ENCODE peak calls at places on chromosomes 2 and 18, in eight cellular contexts. One of them, this sample, is unnamed.

GRCh38 chr2:227016894-227017293 is 147.1 kb downstream of the COL4A4 start:
- DNase-seq in left lung: no peak
- DNase-seq in lower lobe of right lung: no peak
- DNase-seq in activated CD4-positive, alpha-beta T cell treated with anti-CD3 and anti-CD28 coated beads for 4 hours: no peak
- DNase-seq in nephron progenitor cell: no peak
- DNase-seq in H9: no peak
- DNase-seq in brain microvascular endothelial cell: no peak
- DNase-seq in M059J: no peak
- DNase-seq in this sample: peak; percentile 60

GRCh38 chr2:181058378-181059269 is 78.2 kb downstream of the UBE2E3 start:
- DNase-seq in M059J: no peak
- DNase-seq in brain microvascular endothelial cell: peak; percentile 59
- DNase-seq in left lung: no peak
- DNase-seq in nephron progenitor cell: peak; percentile 21
- DNase-seq in H9: peak; percentile 31
- DNase-seq in activated CD4-positive, alpha-beta T cell treated with anti-CD3 and anti-CD28 coated beads for 4 hours: peak; percentile 9
- DNase-seq in lower lobe of right lung: no peak
- DNase-seq in this sample: peak; percentile 23

GRCh38 chr2:207311316-207312005 is 145.7 kb upstream of the KLF7 start:
- DNase-seq in H9: no peak
- DNase-seq in M059J: peak; percentile 87
- DNase-seq in activated CD4-positive, alpha-beta T cell treated with anti-CD3 and anti-CD28 coated beads for 4 hours: no peak
- DNase-seq in brain microvascular endothelial cell: peak; percentile 99
- DNase-seq in lower lobe of right lung: peak; percentile 49
- DNase-seq in nephron progenitor cell: no peak
- DNase-seq in left lung: no peak
- DNase-seq in this sample: peak; percentile 98

GRCh38 chr2:120914839-120915521 is 179.3 kb downstream of the GLI2 start:
- DNase-seq in M059J: peak; percentile 93
- DNase-seq in brain microvascular endothelial cell: peak; percentile 93
- DNase-seq in H9: no peak
- DNase-seq in left lung: peak; percentile 86
- DNase-seq in activated CD4-positive, alpha-beta T cell treated with anti-CD3 and anti-CD28 coated beads for 4 hours: no peak
- DNase-seq in nephron progenitor cell: peak; percentile 35
- DNase-seq in lower lobe of right lung: peak; percentile 77
- DNase-seq in this sample: peak; percentile 98

GRCh38 chr2:230130668-230131364 is 62.1 kb upstream of the SLC16A14 start:
- DNase-seq in M059J: peak; percentile 82
- DNase-seq in nephron progenitor cell: no peak
- DNase-seq in activated CD4-positive, alpha-beta T cell treated with anti-CD3 and anti-CD28 coated beads for 4 hours: no peak
- DNase-seq in brain microvascular endothelial cell: peak; percentile 78
- DNase-seq in lower lobe of right lung: no peak
- DNase-seq in left lung: no peak
- DNase-seq in H9: no peak
- DNase-seq in this sample: peak; percentile 32

GRCh38 chr18:58768293-58768974 is 96.2 kb upstream of the ZNF532 start:
- DNase-seq in nephron progenitor cell: peak; percentile 87
- DNase-seq in left lung: peak; percentile 89
- DNase-seq in activated CD4-positive, alpha-beta T cell treated with anti-CD3 and anti-CD28 coated beads for 4 hours: peak; percentile 59
- DNase-seq in lower lobe of right lung: peak; percentile 74
- DNase-seq in H9: peak; percentile 86
- DNase-seq in M059J: peak; percentile 59
- DNase-seq in brain microvascular endothelial cell: no peak
- DNase-seq in this sample: peak; percentile 60

GRCh38 chr18:63648241-63648640 is 4.2 kb upstream of the SERPINB4 start:
- DNase-seq in lower lobe of right lung: no peak
- DNase-seq in nephron progenitor cell: no peak
- DNase-seq in H9: no peak
- DNase-seq in left lung: no peak
- DNase-seq in brain microvascular endothelial cell: peak; percentile 22
- DNase-seq in activated CD4-positive, alpha-beta T cell treated with anti-CD3 and anti-CD28 coated beads for 4 hours: no peak
- DNase-seq in M059J: peak; percentile 52
- DNase-seq in this sample: peak; percentile 77

GRCh38 chr2:20675701-20676352 is 8.9 kb downstream of the GDF7 start:
- DNase-seq in left lung: no peak
- DNase-seq in brain microvascular endothelial cell: no peak
- DNase-seq in M059J: no peak
- DNase-seq in lower lobe of right lung: no peak
- DNase-seq in activated CD4-positive, alpha-beta T cell treated with anti-CD3 and anti-CD28 coated beads for 4 hours: no peak
- DNase-seq in H9: peak; percentile 72
- DNase-seq in nephron progenitor cell: no peak
- DNase-seq in this sample: no peak

GRCh38 chr2:241538838-241539615 is 19.5 kb upstream of the BOK start:
- DNase-seq in left lung: no peak
- DNase-seq in activated CD4-positive, alpha-beta T cell treated with anti-CD3 and anti-CD28 coated beads for 4 hours: no peak
- DNase-seq in nephron progenitor cell: no peak
- DNase-seq in brain microvascular endothelial cell: no peak
- DNase-seq in H9: no peak
- DNase-seq in M059J: no peak
- DNase-seq in lower lobe of right lung: peak; percentile 40
- DNase-seq in this sample: no peak

GRCh38 chr2:28088970-28089369 is 198.4 kb downstream of the BABAM2 start:
- DNase-seq in activated CD4-positive, alpha-beta T cell treated with anti-CD3 and anti-CD28 coated beads for 4 hours: no peak
- DNase-seq in left lung: no peak
- DNase-seq in M059J: peak; percentile 65
- DNase-seq in H9: no peak
- DNase-seq in brain microvascular endothelial cell: peak; percentile 44
- DNase-seq in lower lobe of right lung: no peak
- DNase-seq in nephron progenitor cell: no peak
- DNase-seq in this sample: peak; percentile 53

This sample was measured in HT1080.